ENCODE peak calls at places on chromosomes 6 and 20, in six cellular contexts. S is GM20000; L is GM12878; O is fibroblast of pulmonary artery; F is caudate nucleus; X is stimulated activated CD8-positive, alpha-beta memory T cell treated with anti-CD3 and anti-CD28 coated beads, Interleukin-7, amount 100 ng/mL, for 1 hour. N is an unnamed sample.

GRCh38 chr6:125031385-125031784 is 69.1 kb downstream of the RNF217 start:
- DNase-seq in S (no peak), L (no peak), O (no peak), F (no peak), X (no peak), N (no peak)

GRCh38 chr20:23350855-23351838 is 556 bp downstream of the NXT1 start:
- DNase-seq in S (peak), L (no peak), O (peak), F (peak), X (no peak), N (peak)

GRCh38 chr6:11848852-11849731 is 70.5 kb upstream of the ADTRP start:
- DNase-seq in S (no peak), L (no peak), O (peak), F (no peak), X (no peak), N (no peak)

GRCh38 chr20:53786071-53786444 is 192.4 kb upstream of the ZNF217 start:
- DNase-seq in S (no peak), L (no peak), O (no peak), F (no peak), X (no peak), N (no peak)

GRCh38 chr6:25503686-25504085 is 148.3 kb upstream of the SCGN start:
- DNase-seq in S (no peak), L (no peak), O (no peak), F (no peak), X (no peak), N (no peak)

GRCh38 chr20:38369387-38369786 is 23.1 kb downstream of the LBP start:
- DNase-seq in S (peak), L (no peak), O (peak), F (no peak), X (no peak), N (peak)

GRCh38 chr20:17940447-17940971 is 28.1 kb downstream of the SNX5 start:
- DNase-seq in S (no peak), L (no peak), O (no peak), F (no peak), X (no peak), N (no peak)

GRCh38 chr6:136647363-136647763 is 97.1 kb upstream of the MAP7 start:
- DNase-seq in S (peak), L (peak), O (peak), F (no peak), X (no peak), N (peak)

GRCh38 chr6:151493495-151494234 is at the start of gene CCDC170:
- DNase-seq in S (peak), L (no peak), O (no peak), F (no peak), X (no peak), N (peak)

GRCh38 chr6:31332637-31333602 is 24.1 kb downstream of the HLA-B start:
- DNase-seq in S (no peak), L (no peak), O (no peak), F (no peak), X (no peak), N (peak)

GRCh38 chr20:45500022-45500421 is 15.4 kb downstream of the SPINT3 start:
- DNase-seq in S (no peak), L (no peak), O (no peak), F (no peak), X (no peak), N (no peak)

GRCh38 chr6:138907167-138907566 is 80.9 kb downstream of the REPS1 start:
- DNase-seq in S (no peak), L (no peak), O (no peak), F (no peak), X (no peak), N (no peak)

GRCh38 chr20:24990810-24991252 is 1.7 kb downstream of the APMAP start:
- DNase-seq in S (no peak), L (no peak), O (no peak), F (no peak), X (no peak), N (no peak)

GRCh38 chr20:33162753-33163152 is 5.2 kb upstream of the BPIFA2 start:
- DNase-seq in S (no peak), L (no peak), O (no peak), F (no peak), X (no peak), N (no peak)

N was measured in stimulated activated naive B cell treated with anti-CD40 and anti-IgM and Interleukin-4, amounts not matched to agents 10 μg/mL and 1 μg/mL and 100 μg/mL, for 72 hours.